ENCODE peak calls at places on chromosomes 5 and 9, in ten cellular contexts. One of them, this sample, is unnamed.

GRCh38 chr9:137108608-137109249 is 5.8 kb downstream of the DPP7 start:
- DNase-seq in HL-60: no peak
- DNase-seq in HFFc6: no peak
- DNase-seq in A549: no peak
- DNase-seq in endodermal cell: no peak
- DNase-seq in dorsolateral prefrontal cortex: no peak
- DNase-seq in GM13976: peak
- DNase-seq in mucosa of descending colon: no peak
- DNase-seq in right lobe of liver: no peak
- DNase-seq in upper lobe of right lung: no peak
- DNase-seq in this sample: no peak

GRCh38 chr5:156913719-156914370 is 49.2 kb downstream of the TIMD4 start:
- DNase-seq in HL-60: peak
- DNase-seq in HFFc6: no peak
- DNase-seq in A549: no peak
- DNase-seq in endodermal cell: peak
- DNase-seq in dorsolateral prefrontal cortex: no peak
- DNase-seq in GM13976: peak
- DNase-seq in mucosa of descending colon: peak
- DNase-seq in right lobe of liver: no peak
- DNase-seq in upper lobe of right lung: no peak
- DNase-seq in this sample: peak

GRCh38 chr9:136858844-136859757 is 7.0 kb downstream of the MAMDC4 start:
- DNase-seq in HL-60: no peak
- DNase-seq in HFFc6: peak
- DNase-seq in A549: no peak
- DNase-seq in endodermal cell: peak
- DNase-seq in dorsolateral prefrontal cortex: peak
- DNase-seq in GM13976: no peak
- DNase-seq in mucosa of descending colon: peak
- DNase-seq in right lobe of liver: peak
- DNase-seq in upper lobe of right lung: no peak
- DNase-seq in this sample: no peak

GRCh38 chr5:64789457-64789856 is 20.7 kb downstream of the CWC27 start:
- DNase-seq in HL-60: no peak
- DNase-seq in HFFc6: peak
- DNase-seq in A549: no peak
- DNase-seq in endodermal cell: no peak
- DNase-seq in dorsolateral prefrontal cortex: no peak
- DNase-seq in GM13976: no peak
- DNase-seq in mucosa of descending colon: no peak
- DNase-seq in right lobe of liver: no peak
- DNase-seq in upper lobe of right lung: no peak
- DNase-seq in this sample: no peak

GRCh38 chr5:54883374-54884194 is 101.8 kb downstream of the ESM1 start:
- DNase-seq in HL-60: no peak
- DNase-seq in HFFc6: peak
- DNase-seq in A549: no peak
- DNase-seq in endodermal cell: peak
- DNase-seq in dorsolateral prefrontal cortex: no peak
- DNase-seq in GM13976: no peak
- DNase-seq in mucosa of descending colon: peak
- DNase-seq in right lobe of liver: no peak
- DNase-seq in upper lobe of right lung: peak
- DNase-seq in this sample: no peak

GRCh38 chr5:139677404-139678282 is 29.5 kb downstream of the CXXC5 start:
- DNase-seq in HL-60: no peak
- DNase-seq in HFFc6: no peak
- DNase-seq in A549: no peak
- DNase-seq in endodermal cell: no peak
- DNase-seq in dorsolateral prefrontal cortex: peak
- DNase-seq in GM13976: no peak
- DNase-seq in mucosa of descending colon: no peak
- DNase-seq in right lobe of liver: peak
- DNase-seq in upper lobe of right lung: no peak
- DNase-seq in this sample: no peak

GRCh38 chr5:180259260-180259611 is 32.6 kb downstream of the MAPK9 start:
- DNase-seq in HL-60: no peak
- DNase-seq in HFFc6: no peak
- DNase-seq in A549: no peak
- DNase-seq in endodermal cell: no peak
- DNase-seq in dorsolateral prefrontal cortex: no peak
- DNase-seq in GM13976: no peak
- DNase-seq in mucosa of descending colon: no peak
- DNase-seq in right lobe of liver: no peak
- DNase-seq in upper lobe of right lung: no peak
- DNase-seq in this sample: no peak

GRCh38 chr5:103908327-103909099 is 345.9 kb upstream of the NUDT12 start:
- DNase-seq in HL-60: no peak
- DNase-seq in HFFc6: no peak
- DNase-seq in A549: no peak
- DNase-seq in endodermal cell: peak
- DNase-seq in dorsolateral prefrontal cortex: no peak
- DNase-seq in GM13976: no peak
- DNase-seq in mucosa of descending colon: no peak
- DNase-seq in right lobe of liver: no peak
- DNase-seq in upper lobe of right lung: no peak
- DNase-seq in this sample: no peak

GRCh38 chr5:155926011-155926410 is 401.0 kb upstream of the SGCD start:
- DNase-seq in HL-60: no peak
- DNase-seq in HFFc6: no peak
- DNase-seq in A549: no peak
- DNase-seq in endodermal cell: no peak
- DNase-seq in dorsolateral prefrontal cortex: no peak
- DNase-seq in GM13976: no peak
- DNase-seq in mucosa of descending colon: no peak
- DNase-seq in right lobe of liver: no peak
- DNase-seq in upper lobe of right lung: no peak
- DNase-seq in this sample: no peak

GRCh38 chr5:56900858-56901578 is 8.4 kb upstream of the SETD9 start:
- DNase-seq in HL-60: peak
- DNase-seq in HFFc6: peak
- DNase-seq in A549: peak
- DNase-seq in endodermal cell: peak
- DNase-seq in dorsolateral prefrontal cortex: no peak
- DNase-seq in GM13976: peak
- DNase-seq in mucosa of descending colon: peak
- DNase-seq in right lobe of liver: no peak
- DNase-seq in upper lobe of right lung: no peak
- DNase-seq in this sample: peak

GRCh38 chr5:132671000-132671399 is 2.8 kb upstream of the IL4 start:
- DNase-seq in HL-60: no peak
- DNase-seq in HFFc6: no peak
- DNase-seq in A549: no peak
- DNase-seq in endodermal cell: no peak
- DNase-seq in dorsolateral prefrontal cortex: no peak
- DNase-seq in GM13976: no peak
- DNase-seq in mucosa of descending colon: no peak
- DNase-seq in right lobe of liver: no peak
- DNase-seq in upper lobe of right lung: no peak
- DNase-seq in this sample: no peak

GRCh38 chr9:114386361-114386885 is 1.4 kb downstream of the AKNA start:
- DNase-seq in HL-60: no peak
- DNase-seq in HFFc6: no peak
- DNase-seq in A549: no peak
- DNase-seq in endodermal cell: no peak
- DNase-seq in dorsolateral prefrontal cortex: no peak
- DNase-seq in GM13976: no peak
- DNase-seq in mucosa of descending colon: no peak
- DNase-seq in right lobe of liver: no peak
- DNase-seq in upper lobe of right lung: no peak
- DNase-seq in this sample: no peak

GRCh38 chr5:142537938-142538337 is 148.0 kb downstream of the FGF1 start:
- DNase-seq in HL-60: no peak
- DNase-seq in HFFc6: no peak
- DNase-seq in A549: no peak
- DNase-seq in endodermal cell: no peak
- DNase-seq in dorsolateral prefrontal cortex: no peak
- DNase-seq in GM13976: no peak
- DNase-seq in mucosa of descending colon: no peak
- DNase-seq in right lobe of liver: no peak
- DNase-seq in upper lobe of right lung: no peak
- DNase-seq in this sample: no peak

GRCh38 chr5:110752953-110753352 is 14.1 kb downstream of the SLC25A46 start:
- DNase-seq in HL-60: no peak
- DNase-seq in HFFc6: no peak
- DNase-seq in A549: no peak
- DNase-seq in endodermal cell: no peak
- DNase-seq in dorsolateral prefrontal cortex: no peak
- DNase-seq in GM13976: no peak
- DNase-seq in mucosa of descending colon: no peak
- DNase-seq in right lobe of liver: no peak
- DNase-seq in upper lobe of right lung: no peak
- DNase-seq in this sample: no peak

GRCh38 chr5:10825897-10826644 is 65.0 kb upstream of the DAP start:
- DNase-seq in HL-60: peak
- DNase-seq in HFFc6: no peak
- DNase-seq in A549: no peak
- DNase-seq in endodermal cell: peak
- DNase-seq in dorsolateral prefrontal cortex: no peak
- DNase-seq in GM13976: no peak
- DNase-seq in mucosa of descending colon: no peak
- DNase-seq in right lobe of liver: no peak
- DNase-seq in upper lobe of right lung: no peak
- DNase-seq in this sample: no peak

GRCh38 chr9:31236344-31236743 is 1148.1 kb upstream of the ACO1 start:
- DNase-seq in HL-60: no peak
- DNase-seq in HFFc6: no peak
- DNase-seq in A549: no peak
- DNase-seq in endodermal cell: no peak
- DNase-seq in dorsolateral prefrontal cortex: no peak
- DNase-seq in GM13976: no peak
- DNase-seq in mucosa of descending colon: no peak
- DNase-seq in right lobe of liver: no peak
- DNase-seq in upper lobe of right lung: no peak
- DNase-seq in this sample: no peak

DNA sequence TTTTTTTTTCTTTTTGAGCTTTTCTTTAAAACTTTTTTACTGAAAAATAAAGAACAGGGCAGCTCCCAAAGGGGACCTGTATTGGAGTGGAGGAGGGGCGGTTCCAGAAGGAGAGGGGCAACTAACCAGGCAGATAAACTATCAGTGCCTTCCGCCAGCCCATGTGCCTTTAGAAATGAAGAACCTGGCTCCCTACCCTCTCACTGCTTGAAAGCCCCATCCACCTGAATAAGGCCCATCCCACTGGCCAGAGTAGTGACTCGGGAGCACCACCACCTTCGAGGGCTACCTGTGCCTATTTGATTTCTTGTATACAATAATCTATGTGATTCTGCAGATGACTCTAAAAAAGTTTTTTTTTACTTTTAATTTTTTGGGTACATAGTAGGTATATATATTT is 276.7 kb downstream of the PSAT1 start:
- DNase-seq in HL-60: no peak
- DNase-seq in HFFc6: no peak
- DNase-seq in A549: no peak
- DNase-seq in endodermal cell: no peak
- DNase-seq in dorsolateral prefrontal cortex: no peak
- DNase-seq in GM13976: no peak
- DNase-seq in mucosa of descending colon: no peak
- DNase-seq in right lobe of liver: no peak
- DNase-seq in upper lobe of right lung: no peak
- DNase-seq in this sample: no peak
- TF ChIP-seq CTCF in HL-60: no peak
- TF ChIP-seq CTCF in HFFc6: no peak
- TF ChIP-seq CTCF in A549: no peak
- TF ChIP-seq CTCF in endodermal cell: no peak
- TF ChIP-seq CTCF in dorsolateral prefrontal cortex: no peak
- TF ChIP-seq CTCF in GM13976: no peak
- TF ChIP-seq CTCF in mucosa of descending colon: no peak
- TF ChIP-seq CTCF in right lobe of liver: no peak
- TF ChIP-seq CTCF in upper lobe of right lung: no peak
- TF ChIP-seq CTCF in this sample: no peak

DNA sequence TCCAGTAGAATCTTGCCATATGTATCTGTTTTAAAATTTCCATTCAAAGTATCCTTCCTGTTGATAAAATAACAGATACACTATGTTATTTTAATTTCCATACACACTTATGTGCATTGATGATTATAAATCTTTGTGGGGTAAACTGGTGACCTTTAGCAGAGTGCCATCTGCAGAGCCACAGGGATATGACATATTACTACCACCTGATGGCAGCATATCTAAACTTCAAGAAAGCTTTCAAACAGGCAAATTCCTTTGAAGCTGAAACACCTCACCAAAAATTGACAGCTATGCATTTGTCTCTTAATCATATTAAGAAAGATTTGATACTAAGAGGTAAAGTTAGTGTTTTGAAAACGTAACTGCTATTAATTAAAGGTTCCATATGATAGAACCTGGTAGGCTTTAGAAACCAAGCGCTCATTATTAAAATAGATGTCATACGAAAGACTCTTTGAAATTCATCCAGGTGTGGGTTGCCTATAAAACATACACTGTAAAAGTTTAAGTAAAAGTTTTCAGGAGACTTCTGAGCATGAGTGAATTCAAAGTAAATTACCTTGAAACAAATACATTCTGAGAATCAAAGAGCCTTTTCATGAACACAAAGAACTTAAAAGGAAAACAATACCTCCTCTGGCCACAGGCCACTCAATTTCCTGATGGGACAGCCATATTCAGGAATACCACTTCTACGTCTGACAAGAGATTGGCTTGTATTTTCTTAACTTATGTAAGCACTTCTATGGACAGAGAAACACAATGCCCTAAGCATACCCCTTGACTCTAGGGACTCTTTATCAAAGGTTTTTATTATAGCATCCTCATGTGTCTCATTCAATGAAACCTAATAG is 93.3 kb downstream of the KIAA0825 start:
- DNase-seq in HL-60: peak
- DNase-seq in HFFc6: peak
- DNase-seq in A549: peak
- DNase-seq in endodermal cell: no peak
- DNase-seq in dorsolateral prefrontal cortex: no peak
- DNase-seq in GM13976: peak
- DNase-seq in mucosa of descending colon: peak
- DNase-seq in right lobe of liver: no peak
- DNase-seq in upper lobe of right lung: no peak
- DNase-seq in this sample: peak
- TF ChIP-seq CTCF in HL-60: peak
- TF ChIP-seq CTCF in HFFc6: peak
- TF ChIP-seq CTCF in A549: peak
- TF ChIP-seq CTCF in endodermal cell: peak
- TF ChIP-seq CTCF in dorsolateral prefrontal cortex: peak
- TF ChIP-seq CTCF in GM13976: peak
- TF ChIP-seq CTCF in mucosa of descending colon: peak
- TF ChIP-seq CTCF in right lobe of liver: peak
- TF ChIP-seq CTCF in upper lobe of right lung: peak
- TF ChIP-seq CTCF in this sample: peak

GRCh38 chr9:89525673-89526374 is 27.9 kb upstream of the SEMA4D start:
- DNase-seq in HL-60: peak
- DNase-seq in HFFc6: no peak
- DNase-seq in A549: no peak
- DNase-seq in endodermal cell: no peak
- DNase-seq in dorsolateral prefrontal cortex: no peak
- DNase-seq in GM13976: no peak
- DNase-seq in mucosa of descending colon: no peak
- DNase-seq in right lobe of liver: no peak
- DNase-seq in upper lobe of right lung: no peak
- DNase-seq in this sample: no peak
- TF ChIP-seq CTCF in HL-60: no peak
- TF ChIP-seq CTCF in HFFc6: no peak
- TF ChIP-seq CTCF in A549: no peak
- TF ChIP-seq CTCF in endodermal cell: no peak
- TF ChIP-seq CTCF in dorsolateral prefrontal cortex: no peak
- TF ChIP-seq CTCF in GM13976: no peak
- TF ChIP-seq CTCF in mucosa of descending colon: no peak
- TF ChIP-seq CTCF in right lobe of liver: no peak
- TF ChIP-seq CTCF in upper lobe of right lung: no peak
- TF ChIP-seq CTCF in this sample: no peak

GRCh38 chr5:453725-454481 is 10.9 kb downstream of the EXOC3 start:
- DNase-seq in HL-60: no peak
- DNase-seq in HFFc6: no peak
- DNase-seq in A549: no peak
- DNase-seq in endodermal cell: peak
- DNase-seq in dorsolateral prefrontal cortex: peak
- DNase-seq in GM13976: no peak
- DNase-seq in mucosa of descending colon: no peak
- DNase-seq in right lobe of liver: peak
- DNase-seq in upper lobe of right lung: peak
- DNase-seq in this sample: no peak
- TF ChIP-seq CTCF in HL-60: no peak
- TF ChIP-seq CTCF in HFFc6: no peak
- TF ChIP-seq CTCF in A549: no peak
- TF ChIP-seq CTCF in endodermal cell: no peak
- TF ChIP-seq CTCF in dorsolateral prefrontal cortex: no peak
- TF ChIP-seq CTCF in GM13976: no peak
- TF ChIP-seq CTCF in mucosa of descending colon: no peak
- TF ChIP-seq CTCF in right lobe of liver: no peak
- TF ChIP-seq CTCF in upper lobe of right lung: no peak
- TF ChIP-seq CTCF in this sample: no peak